ENCODE peak calls at places on chromosomes 3 and 15, in five cellular contexts. One of them, this sample, is unnamed.

GRCh38 chr3:151426337-151426648 is 34.6 kb downstream of the IGSF10 start:
- DNase-seq in smooth muscle cell of the brain vasculature: no peak
- DNase-seq in HTR-8/SVneo: no peak
- DNase-seq in HEK293T: no peak
- DNase-seq in G401: no peak
- DNase-seq in this sample: no peak

GRCh38 chr3:126052196-126053058 is 31.5 kb downstream of the SLC41A3 start:
- DNase-seq in smooth muscle cell of the brain vasculature: no peak
- DNase-seq in HTR-8/SVneo: no peak
- DNase-seq in HEK293T: peak
- DNase-seq in G401: no peak
- DNase-seq in this sample: no peak

GRCh38 chr3:148077318-148077923 is 620.3 kb upstream of the AGTR1 start:
- DNase-seq in smooth muscle cell of the brain vasculature: no peak
- DNase-seq in HTR-8/SVneo: peak
- DNase-seq in HEK293T: no peak
- DNase-seq in G401: peak
- DNase-seq in this sample: no peak

GRCh38 chr3:162142511-162142910 is 645.9 kb downstream of the OTOL1 start:
- DNase-seq in smooth muscle cell of the brain vasculature: no peak
- DNase-seq in HTR-8/SVneo: no peak
- DNase-seq in HEK293T: no peak
- DNase-seq in G401: no peak
- DNase-seq in this sample: no peak

GRCh38 chr3:50515565-50516047 is 12.2 kb upstream of the CACNA2D2 start:
- DNase-seq in smooth muscle cell of the brain vasculature: no peak
- DNase-seq in HTR-8/SVneo: no peak
- DNase-seq in HEK293T: peak
- DNase-seq in G401: no peak
- DNase-seq in this sample: no peak

GRCh38 chr15:30033763-30034162 is 49.0 kb upstream of the GOLGA8J start:
- DNase-seq in smooth muscle cell of the brain vasculature: no peak
- DNase-seq in HTR-8/SVneo: no peak
- DNase-seq in HEK293T: no peak
- DNase-seq in G401: no peak
- DNase-seq in this sample: no peak

GRCh38 chr3:196868297-196868661 is 559 bp downstream of the SENP5 start:
- DNase-seq in smooth muscle cell of the brain vasculature: no peak
- DNase-seq in HTR-8/SVneo: peak
- DNase-seq in HEK293T: peak
- DNase-seq in G401: no peak
- DNase-seq in this sample: no peak

GRCh38 chr3:29406433-29406832 is 125.6 kb downstream of the RBMS3 start:
- DNase-seq in smooth muscle cell of the brain vasculature: no peak
- DNase-seq in HTR-8/SVneo: no peak
- DNase-seq in HEK293T: no peak
- DNase-seq in G401: no peak
- DNase-seq in this sample: no peak

GRCh38 chr15:49860101-49860500 is 239.3 kb downstream of the DTWD1 start:
- DNase-seq in smooth muscle cell of the brain vasculature: no peak
- DNase-seq in HTR-8/SVneo: no peak
- DNase-seq in HEK293T: no peak
- DNase-seq in G401: no peak
- DNase-seq in this sample: no peak

GRCh38 chr15:89797678-89798201 is 16.9 kb downstream of the ANPEP start:
- DNase-seq in smooth muscle cell of the brain vasculature: no peak
- DNase-seq in HTR-8/SVneo: no peak
- DNase-seq in HEK293T: no peak
- DNase-seq in G401: no peak
- DNase-seq in this sample: no peak

GRCh38 chr3:178193846-178194245 is 342.4 kb upstream of the KCNMB2 start:
- DNase-seq in smooth muscle cell of the brain vasculature: no peak
- DNase-seq in HTR-8/SVneo: no peak
- DNase-seq in HEK293T: no peak
- DNase-seq in G401: no peak
- DNase-seq in this sample: no peak

GRCh38 chr3:129013491-129013891 is 12.4 kb downstream of the EFCC1 start:
- DNase-seq in smooth muscle cell of the brain vasculature: no peak
- DNase-seq in HTR-8/SVneo: no peak
- DNase-seq in HEK293T: peak
- DNase-seq in G401: no peak
- DNase-seq in this sample: no peak

GRCh38 chr15:68418611-68419161 is 13.3 kb downstream of the ITGA11 start:
- DNase-seq in smooth muscle cell of the brain vasculature: peak
- DNase-seq in HTR-8/SVneo: no peak
- DNase-seq in HEK293T: no peak
- DNase-seq in G401: no peak
- DNase-seq in this sample: no peak

GRCh38 chr3:127772776-127773751 is 49.3 kb downstream of the MGLL start:
- DNase-seq in smooth muscle cell of the brain vasculature: no peak
- DNase-seq in HTR-8/SVneo: no peak
- DNase-seq in HEK293T: no peak
- DNase-seq in G401: no peak
- DNase-seq in this sample: no peak

GRCh38 chr3:98695816-98696215 is 67.3 kb upstream of the ST3GAL6 start:
- DNase-seq in smooth muscle cell of the brain vasculature: no peak
- DNase-seq in HTR-8/SVneo: peak
- DNase-seq in HEK293T: no peak
- DNase-seq in G401: no peak
- DNase-seq in this sample: peak

This sample was measured in glomerular endothelial cell.